ENCODE peak calls at places on chromosome 10, in seven cellular contexts. U, V, I, G, J, A and H are unnamed samples.

GRCh38 chr10:11175823-11176243 is 158.2 kb downstream of the CELF2 start:
- ATAC-seq in V (no peak), J (peak), A (no peak), I (no peak), G (peak), U (no peak), H (peak)

GRCh38 chr10:15710455-15710854 is 9.3 kb downstream of the ITGA8 start:
- ATAC-seq in U (no peak), V (no peak), J (no peak), G (no peak), A (no peak), I (no peak), H (peak)

GRCh38 chr10:5645944-5646617 is 20.3 kb downstream of the ASB13 start:
- ATAC-seq in A (no peak), V (no peak), J (no peak), G (peak), U (no peak), I (no peak), H (peak)

GRCh38 chr10:27699778-27700177 is 45.8 kb downstream of the MKX start:
- ATAC-seq in G (no peak), A (no peak), V (no peak), I (no peak), U (no peak), J (no peak), H (no peak)

GRCh38 chr10:102627446-102628293 is 16.6 kb upstream of the TRIM8 start:
- ATAC-seq in I (no peak), G (peak), A (no peak), U (peak), J (no peak), V (no peak), H (peak)

GRCh38 chr10:103120977-103121735 is 71.9 kb downstream of the NT5C2 start:
- ATAC-seq in J (no peak), U (no peak), V (no peak), A (no peak), I (no peak), G (peak), H (peak)

GRCh38 chr10:3893102-3893473 is 108.1 kb upstream of the KLF6 start:
- ATAC-seq in I (no peak), J (no peak), U (no peak), A (no peak), G (no peak), V (no peak), H (no peak)

GRCh38 chr10:72875250-72876055 is 18.1 kb upstream of the OIT3 start:
- ATAC-seq in G (no peak), A (peak), J (no peak), I (no peak), V (no peak), U (no peak), H (no peak)

GRCh38 chr10:48632166-48632565 is 27.3 kb upstream of the ARHGAP22 start:
- ATAC-seq in G (no peak), V (no peak), A (no peak), I (no peak), U (no peak), J (no peak), H (no peak)

GRCh38 chr10:84201244-84201606 is 6.9 kb downstream of the CDHR1 start:
- ATAC-seq in V (no peak), J (no peak), G (no peak), U (no peak), I (no peak), A (no peak), H (no peak)

GRCh38 chr10:24908793-24909423 is 43.5 kb downstream of the PRTFDC1 start:
- ATAC-seq in J (no peak), U (peak), A (no peak), V (no peak), I (peak), G (no peak), H (no peak)

GRCh38 chr10:29479081-29479917 is 155.5 kb downstream of the SVIL start:
- ATAC-seq in I (no peak), A (no peak), V (peak), G (no peak), J (no peak), U (peak), H (no peak)

GRCh38 chr10:104309980-104310978 is 28.0 kb downstream of the ITPRIP start:
- ATAC-seq in U (no peak), I (no peak), V (no peak), J (no peak), A (no peak), G (peak), H (peak)

GRCh38 chr10:76274933-76275332 is 843.5 kb downstream of the LRMDA start:
- ATAC-seq in I (no peak), V (no peak), J (no peak), U (no peak), G (no peak), A (no peak), H (no peak)

GRCh38 chr10:5951721-5952407 is 25.5 kb downstream of the IL15RA start:
- ATAC-seq in G (no peak), V (no peak), I (no peak), U (peak), J (no peak), A (no peak), H (no peak)

GRCh38 chr10:78533093-78533492 is 499.4 kb downstream of the RPS24 start:
- ATAC-seq in V (no peak), G (no peak), I (no peak), J (no peak), U (no peak), A (no peak), H (peak)